ENCODE peak calls at places on chromosomes 2 and 18, in four cellular contexts. Q is EH, G is HCEC 1CT, E is KG1. V is an unnamed sample.

GRCh38 chr18:43277164-43277600 is at the start of gene SYT4:
- DNase-seq in E (no peak), G (peak; percentile 12), Q (peak; percentile 9), V (peak; percentile 50)

GRCh38 chr2:166494140-166494544 is at the start of gene SCN7A:
- DNase-seq in E (no peak), G (peak; percentile 37), Q (peak; percentile 7), V (no peak)

GRCh38 chr2:236857781-236858180 is 227.9 kb upstream of the COPS8 start:
- DNase-seq in Q (no peak), E (no peak), G (no peak), V (no peak)

GRCh38 chr18:63322908-63323634 is 3.5 kb upstream of the BCL2 start:
- DNase-seq in Q (peak; percentile 74), E (peak; percentile 46), G (peak; percentile 71), V (peak; percentile 74)

GRCh38 chr2:131092409-131093065 is 723 bp downstream of the FAM168B start:
- DNase-seq in Q (no peak), G (no peak), E (no peak), V (no peak)

GRCh38 chr2:28292491-28292890 is 100.2 kb upstream of the FOSL2 start:
- DNase-seq in Q (peak; percentile 51), G (peak; percentile 28), E (no peak), V (peak; percentile 61)

GRCh38 chr2:8656160-8656641 is 25.7 kb upstream of the ID2 start:
- DNase-seq in E (no peak), G (no peak), Q (peak; percentile 74), V (peak; percentile 9)

GRCh38 chr2:11140492-11140891 is 14.8 kb upstream of the SLC66A3 start:
- DNase-seq in E (no peak), Q (peak; percentile 62), G (peak; percentile 71), V (peak; percentile 31)

GRCh38 chr2:18599509-18600254 is 10.3 kb upstream of the NT5C1B start:
- DNase-seq in E (no peak), G (peak; percentile 67), Q (peak; percentile 92), V (no peak)

GRCh38 chr2:88117976-88118375 is 9.9 kb downstream of the FABP1 start:
- DNase-seq in Q (no peak), G (no peak), E (no peak), V (no peak)

GRCh38 chr2:67824196-67824595 is 238.6 kb downstream of the C1D start:
- DNase-seq in E (no peak), G (peak; percentile 80), Q (peak; percentile 66), V (peak; percentile 77)

GRCh38 chr18:48791636-48792105 is 159.1 kb downstream of the SMAD7 start:
- DNase-seq in G (no peak), E (no peak), Q (no peak), V (peak; percentile 50)

GRCh38 chr2:106624787-106625369 is 137.7 kb downstream of the CD8B2 start:
- DNase-seq in Q (no peak), E (no peak), G (no peak), V (no peak)

GRCh38 chr2:27427863-27428212 is 593 bp upstream of the NRBP1 start:
- DNase-seq in G (no peak), Q (peak; percentile 13), E (no peak), V (no peak)

GRCh38 chr2:9463698-9464034 is 10.7 kb upstream of the IAH1 start:
- DNase-seq in E (no peak), G (peak; percentile 33), Q (peak; percentile 28), V (peak; percentile 26)

GRCh38 chr2:43163365-43163715 is 63.1 kb downstream of the ZFP36L2 start:
- DNase-seq in E (no peak), Q (no peak), G (no peak), V (no peak)

GRCh38 chr2:166090900-166091299 is 36.9 kb downstream of the SCN1A start:
- DNase-seq in G (peak; percentile 82), E (no peak), Q (no peak), V (no peak)

GRCh38 chr2:110655701-110656100 is 22.2 kb downstream of the BUB1 start:
- DNase-seq in G (peak; percentile 43), Q (peak; percentile 29), E (no peak), V (no peak)

GRCh38 chr2:3180082-3180908 is 197.3 kb downstream of the EIPR1 start:
- DNase-seq in Q (no peak), G (no peak), E (no peak), V (no peak)

GRCh38 chr2:173402405-173402974 is 47.8 kb downstream of the CDCA7 start:
- DNase-seq in Q (peak; percentile 81), G (peak; percentile 80), E (peak; percentile 64), V (peak; percentile 79)

GRCh38 chr2:215425021-215425782 is 10.7 kb downstream of the FN1 start:
- DNase-seq in E (no peak), G (peak; percentile 27), Q (peak; percentile 34), V (no peak)

GRCh38 chr18:63427566-63427965 is 5.3 kb upstream of the VPS4B start:
- DNase-seq in G (peak; percentile 23), E (no peak), Q (no peak), V (peak; percentile 60)

GRCh38 chr18:79245517-79246001 is 150.2 kb upstream of the NFATC1 start:
- DNase-seq in E (no peak), Q (no peak), G (no peak), V (no peak)

GRCh38 chr2:56132138-56132537 is 51.7 kb upstream of the CCDC85A start:
- DNase-seq in E (peak; percentile 7), G (peak; percentile 49), Q (peak; percentile 61), V (peak; percentile 58)

GRCh38 chr18:686339-687111 is 25.9 kb downstream of the ENOSF1 start:
- DNase-seq in Q (peak; percentile 20), G (no peak), E (no peak), V (no peak)

GRCh38 chr2:198518935-198519334 is 714.5 kb downstream of the PLCL1 start:
- DNase-seq in G (no peak), E (no peak), Q (no peak), V (no peak)

GRCh38 chr2:218010116-218010837 is 7.5 kb upstream of the TNS1 start:
- DNase-seq in G (peak; percentile 41), Q (peak; percentile 71), E (no peak), V (peak; percentile 36)

GRCh38 chr2:170235860-170236638 is 58.1 kb downstream of the MYO3B start:
- DNase-seq in Q (peak; percentile 31), G (peak; percentile 28), E (peak; percentile 51), V (peak; percentile 47)

GRCh38 chr2:235699576-235699975 is 205.7 kb downstream of the AGAP1 start:
- DNase-seq in Q (no peak), G (no peak), E (no peak), V (no peak)

GRCh38 chr18:10420561-10421352 is 33.7 kb upstream of the APCDD1 start:
- DNase-seq in Q (peak; percentile 71), G (peak; percentile 56), E (no peak), V (peak; percentile 89)

GRCh38 chr2:154455871-154456270 is 242.6 kb upstream of the KCNJ3 start:
- DNase-seq in Q (no peak), G (no peak), E (no peak), V (no peak)

GRCh38 chr2:55493220-55493619 is 26.3 kb upstream of the CFAP36 start:
- DNase-seq in E (no peak), Q (no peak), G (peak; percentile 17), V (no peak)

GRCh38 chr2:169778421-169778820 is 20.2 kb upstream of the SSB start:
- DNase-seq in Q (no peak), G (no peak), E (no peak), V (no peak)

GRCh38 chr18:59189746-59190145 is 30.2 kb upstream of the GRP start:
- DNase-seq in Q (peak; percentile 13), G (no peak), E (no peak), V (no peak)

GRCh38 chr2:154554046-154554445 is 144.4 kb upstream of the KCNJ3 start:
- DNase-seq in G (no peak), E (no peak), Q (no peak), V (no peak)